ENCODE peak calls at places on chromosomes 12 and 14, in five cellular contexts. I, E, X, H and Y are unnamed samples.

GRCh38 chr12:4121506-4122020 is 152.0 kb upstream of the CCND2 start:
- DNase-seq in I (no peak), E (no peak), X (no peak), H (no peak), Y (no peak)

GRCh38 chr12:81095470-81096232 is 17.8 kb downstream of the ACSS3 start:
- DNase-seq in I (no peak), E (peak; percentile 23), X (peak; percentile 83), H (peak; percentile 48), Y (no peak)

GRCh38 chr12:27488479-27488878 is 35.5 kb upstream of the PPFIBP1 start:
- DNase-seq in I (no peak), E (no peak), X (peak; percentile 26), H (no peak), Y (no peak)

GRCh38 chr14:92487513-92488133 is 26.0 kb upstream of the RIN3 start:
- DNase-seq in I (no peak), E (no peak), X (peak; percentile 48), H (no peak), Y (no peak)

GRCh38 chr12:89461190-89461589 is 63.4 kb downstream of the GALNT4 start:
- DNase-seq in I (no peak), E (peak; percentile 37), X (peak; percentile 57), H (peak; percentile 27), Y (no peak)

GRCh38 chr12:47717443-47718193 is 7.7 kb downstream of the ENDOU start:
- DNase-seq in I (peak; percentile 63), E (peak; percentile 93), X (peak; percentile 93), H (peak; percentile 91), Y (no peak)

GRCh38 chr12:93565760-93566159 is 6.7 kb upstream of the SOCS2 start:
- DNase-seq in I (no peak), E (no peak), X (no peak), H (no peak), Y (no peak)

GRCh38 chr12:107580750-107581529 is 104.7 kb upstream of the PWP1 start:
- DNase-seq in I (no peak), E (no peak), X (peak; percentile 17), H (no peak), Y (no peak)

GRCh38 chr14:61003571-61003970 is 22.5 kb downstream of the SLC38A6 start:
- DNase-seq in I (peak; percentile 53), E (peak; percentile 50), X (no peak), H (no peak), Y (no peak)

GRCh38 chr12:104788848-104789271 is 169.2 kb downstream of the SLC41A2 start:
- DNase-seq in I (no peak), E (no peak), X (peak; percentile 90), H (no peak), Y (no peak)

GRCh38 chr14:101025656-101026055 is 122.1 kb upstream of the RTL1 start:
- DNase-seq in I (no peak), E (no peak), X (no peak), H (no peak), Y (no peak)

GRCh38 chr12:12927211-12928079 is 24.5 kb downstream of the GPRC5D start:
- DNase-seq in I (peak; percentile 84), E (peak; percentile 90), X (peak; percentile 82), H (peak; percentile 82), Y (no peak)

GRCh38 chr12:75155962-75156361 is 53.7 kb downstream of the KCNC2 start:
- DNase-seq in I (no peak), E (no peak), X (no peak), H (no peak), Y (no peak)

GRCh38 chr12:613996-614726 is 49.1 kb downstream of the NINJ2 start:
- DNase-seq in I (no peak), E (peak; percentile 23), X (peak; percentile 69), H (no peak), Y (no peak)

GRCh38 chr12:77099799-77100198 is 34.4 kb upstream of the E2F7 start:
- DNase-seq in I (no peak), E (no peak), X (no peak), H (no peak), Y (no peak)

GRCh38 chr12:106308611-106309010 is 6.1 kb downstream of the TCP11L2 start:
- DNase-seq in I (no peak), E (no peak), X (no peak), H (no peak), Y (no peak)

GRCh38 chr12:124774462-124775167 is 89.0 kb downstream of the SCARB1 start:
- DNase-seq in I (peak; percentile 28), E (peak; percentile 97), X (peak; percentile 30), H (peak; percentile 86), Y (peak; percentile 76)

GRCh38 chr12:23898121-23898520 is 51.3 kb downstream of the SOX5 start:
- DNase-seq in I (no peak), E (no peak), X (no peak), H (no peak), Y (no peak)

GRCh38 chr12:104219361-104219892 is 3.8 kb downstream of the TXNRD1 start:
- DNase-seq in I (peak; percentile 95), E (peak; percentile 99), X (peak; percentile 35), H (peak; percentile 98), Y (peak; percentile 98)

GRCh38 chr14:100862277-100862676 is 36.4 kb downstream of the MEG3 start:
- DNase-seq in I (no peak), E (no peak), X (no peak), H (peak; percentile 14), Y (no peak)

GRCh38 chr12:58450868-58451482 is 469.3 kb downstream of the LRIG3 start:
- DNase-seq in I (no peak), E (no peak), X (no peak), H (no peak), Y (no peak)

GRCh38 chr12:79844693-79845092 is 90.2 kb downstream of the PPP1R12A start:
- DNase-seq in I (peak; percentile 84), E (peak; percentile 78), X (peak; percentile 99), H (peak; percentile 42), Y (no peak)

GRCh38 chr12:89067436-89067835 is 284.9 kb downstream of the DUSP6 start:
- DNase-seq in I (peak; percentile 98), E (peak; percentile 84), X (no peak), H (peak; percentile 60), Y (peak; percentile 71)

GRCh38 chr14:90576581-90576980 is 179.8 kb downstream of the CALM1 start:
- DNase-seq in I (no peak), E (peak; percentile 81), X (no peak), H (peak; percentile 85), Y (peak; percentile 42)

GRCh38 chr14:49920260-49920659 is 27.4 kb downstream of the ARF6 start:
- DNase-seq in I (no peak), E (no peak), X (no peak), H (no peak), Y (no peak)

GRCh38 chr12:121578230-121579189 is 2.3 kb downstream of the KDM2B start:
- DNase-seq in I (no peak), E (peak; percentile 48), X (peak; percentile 63), H (peak; percentile 42), Y (no peak)

GRCh38 chr12:77319141-77319540 is 253.8 kb upstream of the E2F7 start:
- DNase-seq in I (no peak), E (no peak), X (no peak), H (no peak), Y (no peak)

GRCh38 chr14:61202124-61202523 is 79.0 kb downstream of the TMEM30B start:
- DNase-seq in I (no peak), E (no peak), X (no peak), H (no peak), Y (no peak)

GRCh38 chr12:106760184-106760531 is 14.3 kb upstream of the RIC8B start:
- DNase-seq in I (no peak), E (peak; percentile 44), X (peak; percentile 67), H (no peak), Y (no peak)

DNA sequence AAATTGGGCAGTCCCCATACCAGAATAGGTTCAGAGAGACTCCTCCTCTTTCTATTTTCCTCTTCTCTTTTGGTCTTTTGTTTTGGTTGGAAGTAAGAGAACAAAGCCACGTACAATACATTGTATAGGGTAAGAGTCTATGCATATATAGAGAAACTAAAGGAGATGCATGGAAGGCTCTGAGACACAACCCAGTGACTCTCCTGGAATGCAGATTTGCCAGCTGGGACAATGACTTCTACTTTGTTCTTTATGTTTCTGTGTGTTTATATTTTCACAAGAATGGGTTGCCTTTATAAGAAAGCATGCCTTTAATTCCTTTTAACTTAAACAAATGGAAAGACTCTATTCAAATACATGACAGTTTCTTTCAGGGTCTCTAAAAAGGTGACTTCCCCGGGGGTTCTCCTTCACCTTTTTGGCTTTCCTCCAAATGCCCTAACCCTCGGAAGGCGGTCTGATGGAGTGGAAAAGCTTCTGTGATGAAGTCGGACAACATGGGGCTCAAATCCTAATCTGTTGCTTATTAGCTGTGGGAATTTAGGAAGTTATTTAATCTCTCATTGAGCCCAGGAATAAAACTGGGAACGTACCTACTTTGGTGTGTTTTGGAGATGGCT is 9.0 kb upstream of the SERPINA1 start:
- DNase-seq in I (no peak), E (no peak), X (no peak), H (no peak), Y (no peak)
- H3K4me3 ChIP-seq in I (no peak overlapping the region), E (no peak overlapping the region), X (no peak overlapping the region), H (no peak overlapping the region), Y (no peak overlapping the region)

GRCh38 chr12:39824505-39825198 is 205.0 kb upstream of the ABCD2 start:
- DNase-seq in I (peak; percentile 8), E (peak; percentile 81), X (peak; percentile 56), H (peak; percentile 26), Y (no peak)
- H3K4me3 ChIP-seq in I (no peak overlapping the region), E (no peak overlapping the region), X (no peak overlapping the region), H (no peak overlapping the region), Y (no peak overlapping the region)

GRCh38 chr14:54737132-54737711 is 165.4 kb downstream of the GCH1 start:
- DNase-seq in I (peak; percentile 67), E (peak; percentile 75), X (peak; percentile 9), H (peak; percentile 51), Y (no peak)

GRCh38 chr14:54738009-54738408 is 164.6 kb downstream of the GCH1 start:
- DNase-seq in I (no peak), E (no peak), X (no peak), H (no peak), Y (no peak)

GRCh38 chr14:54730156-54730961 is 163.4 kb downstream of the SAMD4A start:
- DNase-seq in I (peak; percentile 33), E (peak; percentile 58), X (no peak), H (peak; percentile 72), Y (peak; percentile 38)

GRCh38 chr14:54739514-54739913 is 163.1 kb downstream of the GCH1 start:
- DNase-seq in I (no peak), E (no peak), X (no peak), H (no peak), Y (no peak)

DNA sequence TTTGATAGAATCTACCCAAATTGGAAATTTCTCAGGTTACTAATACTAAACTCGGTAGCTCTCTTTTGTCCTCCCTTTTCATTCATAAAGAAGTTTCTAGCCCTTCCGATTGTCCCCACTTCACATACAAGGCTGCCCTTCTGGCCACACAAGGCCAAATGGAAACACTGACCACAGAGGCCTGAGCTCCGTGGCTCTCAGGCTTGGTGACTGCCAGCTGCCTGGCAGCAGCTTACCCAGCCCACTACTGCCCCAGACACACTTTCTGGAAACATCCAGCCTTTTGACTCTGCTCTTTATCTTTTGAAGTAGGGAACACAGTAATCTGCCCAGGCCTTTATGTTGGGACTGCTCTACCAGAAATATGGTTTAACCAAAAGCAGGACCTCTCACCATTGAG is 167.2 kb downstream of the GCH1 start:
- DNase-seq in I (no peak), E (no peak), X (no peak), H (no peak), Y (no peak)
- H3K4me3 ChIP-seq in I (no peak overlapping the region), E (no peak overlapping the region), X (no peak overlapping the region), H (no peak overlapping the region), Y (no peak overlapping the region)

DNA sequence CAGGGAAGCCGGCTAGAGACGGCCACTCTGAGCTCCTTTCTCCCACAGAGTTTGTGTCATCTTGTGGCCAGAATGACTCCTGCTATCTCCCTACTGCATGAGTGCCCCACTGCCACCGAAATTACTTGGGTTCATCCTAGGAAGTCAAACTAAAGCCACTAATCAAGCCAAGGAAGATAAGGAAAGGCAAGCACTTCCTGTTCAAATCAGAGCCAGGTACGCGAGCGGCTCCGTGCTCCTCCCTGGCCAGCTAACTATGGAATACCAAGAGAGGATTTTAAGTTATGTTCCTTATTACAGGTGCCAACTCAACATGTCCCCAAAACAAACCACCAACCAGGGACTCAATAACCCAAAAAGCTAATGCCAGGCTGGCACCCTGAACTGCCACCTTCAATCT is 15.9 kb upstream of the RAB35 start:
- DNase-seq in I (no peak), E (no peak), X (no peak), H (no peak), Y (no peak)
- H3K4me3 ChIP-seq in I (no peak overlapping the region), E (no peak overlapping the region), X (no peak overlapping the region), H (no peak overlapping the region), Y (no peak overlapping the region)